ENCODE peak calls at places on chromosome 10, in five cellular contexts. One of them, this sample, is unnamed.

GRCh38 chr10:73339436-73339835 is 19.2 kb downstream of the CFAP70 start:
- DNase-seq in activated naive CD4-positive, alpha-beta T cell treated with anti-CD3 and anti-CD28 coated beads for 36 hours: no peak
- DNase-seq in NCI-H748 treated with DMSO at 0.1 percent for 48 hours: no peak
- DNase-seq in Right ventricle myocardium superior: peak; percentile 46
- DNase-seq in aorta: no peak
- DNase-seq in this sample: no peak

GRCh38 chr10:72081210-72081609 is 7.1 kb downstream of the SPOCK2 start:
- DNase-seq in activated naive CD4-positive, alpha-beta T cell treated with anti-CD3 and anti-CD28 coated beads for 36 hours: no peak
- DNase-seq in NCI-H748 treated with DMSO at 0.1 percent for 48 hours: no peak
- DNase-seq in Right ventricle myocardium superior: no peak
- DNase-seq in aorta: no peak
- DNase-seq in this sample: no peak

GRCh38 chr10:51867956-51868355 is 168.6 kb upstream of the CSTF2T start:
- DNase-seq in activated naive CD4-positive, alpha-beta T cell treated with anti-CD3 and anti-CD28 coated beads for 36 hours: no peak
- DNase-seq in NCI-H748 treated with DMSO at 0.1 percent for 48 hours: no peak
- DNase-seq in Right ventricle myocardium superior: no peak
- DNase-seq in aorta: no peak
- DNase-seq in this sample: no peak

GRCh38 chr10:8053446-8054242 is 844 bp upstream of the GATA3 start:
- DNase-seq in activated naive CD4-positive, alpha-beta T cell treated with anti-CD3 and anti-CD28 coated beads for 36 hours: peak; percentile 94
- DNase-seq in NCI-H748 treated with DMSO at 0.1 percent for 48 hours: no peak
- DNase-seq in Right ventricle myocardium superior: peak; percentile 88
- DNase-seq in aorta: peak; percentile 86
- DNase-seq in this sample: peak; percentile 84

GRCh38 chr10:96541921-96542320 is 28.2 kb upstream of the TLL2 start:
- DNase-seq in activated naive CD4-positive, alpha-beta T cell treated with anti-CD3 and anti-CD28 coated beads for 36 hours: no peak
- DNase-seq in NCI-H748 treated with DMSO at 0.1 percent for 48 hours: no peak
- DNase-seq in Right ventricle myocardium superior: no peak
- DNase-seq in aorta: no peak
- DNase-seq in this sample: no peak

GRCh38 chr10:79066460-79067240 is 2.1 kb upstream of the ZMIZ1 start:
- DNase-seq in activated naive CD4-positive, alpha-beta T cell treated with anti-CD3 and anti-CD28 coated beads for 36 hours: peak; percentile 44
- DNase-seq in NCI-H748 treated with DMSO at 0.1 percent for 48 hours: no peak
- DNase-seq in Right ventricle myocardium superior: no peak
- DNase-seq in aorta: peak; percentile 74
- DNase-seq in this sample: no peak

GRCh38 chr10:3784510-3785250 is at the start of gene KLF6:
- DNase-seq in activated naive CD4-positive, alpha-beta T cell treated with anti-CD3 and anti-CD28 coated beads for 36 hours: peak; percentile 57
- DNase-seq in NCI-H748 treated with DMSO at 0.1 percent for 48 hours: no peak
- DNase-seq in Right ventricle myocardium superior: peak; percentile 80
- DNase-seq in aorta: peak; percentile 80
- DNase-seq in this sample: peak; percentile 84

GRCh38 chr10:125064681-125065492 is 95.5 kb downstream of the CTBP2 start:
- DNase-seq in activated naive CD4-positive, alpha-beta T cell treated with anti-CD3 and anti-CD28 coated beads for 36 hours: peak; percentile 19
- DNase-seq in NCI-H748 treated with DMSO at 0.1 percent for 48 hours: no peak
- DNase-seq in Right ventricle myocardium superior: no peak
- DNase-seq in aorta: no peak
- DNase-seq in this sample: no peak

GRCh38 chr10:101244321-101245050 is 15.2 kb upstream of the LBX1 start:
- DNase-seq in activated naive CD4-positive, alpha-beta T cell treated with anti-CD3 and anti-CD28 coated beads for 36 hours: no peak
- DNase-seq in NCI-H748 treated with DMSO at 0.1 percent for 48 hours: no peak
- DNase-seq in Right ventricle myocardium superior: peak; percentile 13
- DNase-seq in aorta: no peak
- DNase-seq in this sample: no peak

GRCh38 chr10:31133628-31134302 is 102.1 kb upstream of the ZNF438 start:
- DNase-seq in activated naive CD4-positive, alpha-beta T cell treated with anti-CD3 and anti-CD28 coated beads for 36 hours: peak; percentile 76
- DNase-seq in NCI-H748 treated with DMSO at 0.1 percent for 48 hours: peak; percentile 21
- DNase-seq in Right ventricle myocardium superior: peak; percentile 89
- DNase-seq in aorta: peak; percentile 88
- DNase-seq in this sample: peak; percentile 85

GRCh38 chr10:44382131-44382858 is 2.6 kb downstream of the CXCL12 start:
- DNase-seq in activated naive CD4-positive, alpha-beta T cell treated with anti-CD3 and anti-CD28 coated beads for 36 hours: no peak
- DNase-seq in NCI-H748 treated with DMSO at 0.1 percent for 48 hours: no peak
- DNase-seq in Right ventricle myocardium superior: no peak
- DNase-seq in aorta: peak; percentile 44
- DNase-seq in this sample: peak; percentile 74

GRCh38 chr10:11712761-11713160 is 29.4 kb upstream of the ECHDC3 start:
- DNase-seq in activated naive CD4-positive, alpha-beta T cell treated with anti-CD3 and anti-CD28 coated beads for 36 hours: no peak
- DNase-seq in NCI-H748 treated with DMSO at 0.1 percent for 48 hours: no peak
- DNase-seq in Right ventricle myocardium superior: no peak
- DNase-seq in aorta: no peak
- DNase-seq in this sample: no peak

GRCh38 chr10:50585921-50586739 is 37.6 kb downstream of the SGMS1 start:
- DNase-seq in activated naive CD4-positive, alpha-beta T cell treated with anti-CD3 and anti-CD28 coated beads for 36 hours: no peak
- DNase-seq in NCI-H748 treated with DMSO at 0.1 percent for 48 hours: no peak
- DNase-seq in Right ventricle myocardium superior: no peak
- DNase-seq in aorta: no peak
- DNase-seq in this sample: no peak

GRCh38 chr10:44978570-44979280 is at the start of gene DEPP1:
- DNase-seq in activated naive CD4-positive, alpha-beta T cell treated with anti-CD3 and anti-CD28 coated beads for 36 hours: peak; percentile 81
- DNase-seq in NCI-H748 treated with DMSO at 0.1 percent for 48 hours: peak; percentile 65
- DNase-seq in Right ventricle myocardium superior: peak; percentile 96
- DNase-seq in aorta: peak; percentile 95
- DNase-seq in this sample: peak; percentile 92

GRCh38 chr10:121595806-121596667 is 2.2 kb downstream of the FGFR2 start:
- DNase-seq in activated naive CD4-positive, alpha-beta T cell treated with anti-CD3 and anti-CD28 coated beads for 36 hours: no peak
- DNase-seq in NCI-H748 treated with DMSO at 0.1 percent for 48 hours: no peak
- DNase-seq in Right ventricle myocardium superior: peak; percentile 18
- DNase-seq in aorta: no peak
- DNase-seq in this sample: peak; percentile 54

GRCh38 chr10:93437000-93437945 is 44.9 kb downstream of the MYOF start:
- DNase-seq in activated naive CD4-positive, alpha-beta T cell treated with anti-CD3 and anti-CD28 coated beads for 36 hours: no peak
- DNase-seq in NCI-H748 treated with DMSO at 0.1 percent for 48 hours: no peak
- DNase-seq in Right ventricle myocardium superior: peak; percentile 74
- DNase-seq in aorta: peak; percentile 92
- DNase-seq in this sample: peak; percentile 88

GRCh38 chr10:48945441-48946143 is 6.0 kb upstream of the LRRC18 start:
- DNase-seq in activated naive CD4-positive, alpha-beta T cell treated with anti-CD3 and anti-CD28 coated beads for 36 hours: no peak
- DNase-seq in NCI-H748 treated with DMSO at 0.1 percent for 48 hours: no peak
- DNase-seq in Right ventricle myocardium superior: no peak
- DNase-seq in aorta: no peak
- DNase-seq in this sample: no peak

GRCh38 chr10:50398383-50398782 is 147.1 kb upstream of the ASAH2 start:
- DNase-seq in activated naive CD4-positive, alpha-beta T cell treated with anti-CD3 and anti-CD28 coated beads for 36 hours: no peak
- DNase-seq in NCI-H748 treated with DMSO at 0.1 percent for 48 hours: no peak
- DNase-seq in Right ventricle myocardium superior: no peak
- DNase-seq in aorta: no peak
- DNase-seq in this sample: no peak